ENCODE peak calls at places on chromosome 13, in seven cellular contexts. One of them, this sample, is unnamed.

GRCh38 chr13:27353166-27353583 is 71.2 kb upstream of the GTF3A start:
- DNase-seq in germinal center: peak
- DNase-seq in left lung: no peak
- DNase-seq in RPMI7951: peak
- DNase-seq in choroid plexus epithelial cell: peak
- DNase-seq in PC-3: peak
- DNase-seq in NAMALWA: no peak
- DNase-seq in this sample: peak

GRCh38 chr13:54682184-54682583 is 1653.6 kb downstream of the OLFM4 start:
- DNase-seq in germinal center: no peak
- DNase-seq in left lung: no peak
- DNase-seq in RPMI7951: no peak
- DNase-seq in choroid plexus epithelial cell: no peak
- DNase-seq in PC-3: no peak
- DNase-seq in NAMALWA: no peak
- DNase-seq in this sample: no peak

GRCh38 chr13:100203696-100204367 is 114.9 kb downstream of the PCCA start:
- DNase-seq in germinal center: no peak
- DNase-seq in left lung: no peak
- DNase-seq in RPMI7951: peak
- DNase-seq in choroid plexus epithelial cell: peak
- DNase-seq in PC-3: peak
- DNase-seq in NAMALWA: no peak
- DNase-seq in this sample: peak

GRCh38 chr13:80341771-80342271 is 895 bp upstream of the SPRY2 start:
- DNase-seq in germinal center: no peak
- DNase-seq in left lung: peak
- DNase-seq in RPMI7951: peak
- DNase-seq in choroid plexus epithelial cell: peak
- DNase-seq in PC-3: peak
- DNase-seq in NAMALWA: no peak
- DNase-seq in this sample: no peak

GRCh38 chr13:25733696-25734435 is 317.9 kb downstream of the SHISA2 start:
- DNase-seq in germinal center: no peak
- DNase-seq in left lung: no peak
- DNase-seq in RPMI7951: no peak
- DNase-seq in choroid plexus epithelial cell: no peak
- DNase-seq in PC-3: no peak
- DNase-seq in NAMALWA: no peak
- DNase-seq in this sample: peak

GRCh38 chr13:45700971-45701900 is 884 bp upstream of the CBY2 start:
- DNase-seq in germinal center: no peak
- DNase-seq in left lung: no peak
- DNase-seq in RPMI7951: no peak
- DNase-seq in choroid plexus epithelial cell: no peak
- DNase-seq in PC-3: no peak
- DNase-seq in NAMALWA: no peak
- DNase-seq in this sample: no peak

GRCh38 chr13:97020194-97020593 is 25.9 kb upstream of the OXGR1 start:
- DNase-seq in germinal center: no peak
- DNase-seq in left lung: no peak
- DNase-seq in RPMI7951: no peak
- DNase-seq in choroid plexus epithelial cell: no peak
- DNase-seq in PC-3: no peak
- DNase-seq in NAMALWA: no peak
- DNase-seq in this sample: no peak

GRCh38 chr13:25770601-25771000 is 281.2 kb downstream of the SHISA2 start:
- DNase-seq in germinal center: no peak
- DNase-seq in left lung: no peak
- DNase-seq in RPMI7951: no peak
- DNase-seq in choroid plexus epithelial cell: no peak
- DNase-seq in PC-3: no peak
- DNase-seq in NAMALWA: no peak
- DNase-seq in this sample: no peak

GRCh38 chr13:20567881-20568528 is 1.0 kb downstream of the IFT88 start:
- DNase-seq in germinal center: no peak
- DNase-seq in left lung: no peak
- DNase-seq in RPMI7951: no peak
- DNase-seq in choroid plexus epithelial cell: no peak
- DNase-seq in PC-3: peak
- DNase-seq in NAMALWA: no peak
- DNase-seq in this sample: no peak

GRCh38 chr13:41004875-41005693 is 14.0 kb downstream of the ELF1 start:
- DNase-seq in germinal center: peak
- DNase-seq in left lung: no peak
- DNase-seq in RPMI7951: peak
- DNase-seq in choroid plexus epithelial cell: peak
- DNase-seq in PC-3: peak
- DNase-seq in NAMALWA: peak
- DNase-seq in this sample: no peak

GRCh38 chr13:100245099-100245498 is 156.2 kb downstream of the PCCA start:
- DNase-seq in germinal center: no peak
- DNase-seq in left lung: no peak
- DNase-seq in RPMI7951: no peak
- DNase-seq in choroid plexus epithelial cell: no peak
- DNase-seq in PC-3: no peak
- DNase-seq in NAMALWA: no peak
- DNase-seq in this sample: no peak

This sample was measured in A172.